ENCODE peak calls at places on chromosome 20, in nine cellular contexts. M is neuronal stem cell, E is HCT116, Y is sigmoid colon, V is lung, P is adrenal gland, G is neural progenitor cell, R is psoas muscle, T is thyroid gland. B is an unnamed sample.

GRCh38 chr20:371755-372542 is 8.6 kb upstream of the TRIB3 start:
- DNase-seq in P (peak; percentile 74), G (no peak), V (peak; percentile 92), R (peak; percentile 90), E (peak; percentile 83), Y (peak; percentile 77), M (no peak), T (peak; percentile 85), B (no peak)

GRCh38 chr20:61546641-61547040 is 294.6 kb downstream of the CDH4 start:
- DNase-seq in R (no peak), E (no peak), P (no peak), T (no peak), Y (no peak), V (no peak), M (no peak), G (no peak), B (no peak)

GRCh38 chr20:6709865-6710595 is 57.5 kb upstream of the BMP2 start:
- DNase-seq in T (no peak), E (no peak), M (no peak), P (no peak), V (no peak), R (no peak), G (no peak), Y (no peak), B (no peak)

GRCh38 chr20:58640446-58640845 is 10.6 kb upstream of the STX16 start:
- DNase-seq in M (no peak), T (no peak), G (no peak), P (no peak), R (no peak), Y (peak; percentile 34), E (no peak), V (no peak), B (no peak)

GRCh38 chr20:18272451-18272850 is 15.9 kb upstream of the ZNF133 start:
- DNase-seq in E (no peak), V (no peak), M (no peak), R (peak; percentile 69), Y (no peak), G (no peak), T (no peak), P (peak; percentile 56), B (no peak)

GRCh38 chr20:18734525-18735189 is 78.9 kb upstream of the SCP2D1 start:
- DNase-seq in Y (no peak), T (no peak), G (no peak), E (no peak), P (no peak), R (no peak), V (no peak), M (no peak), B (no peak)

GRCh38 chr20:54119744-54120143 is 49.4 kb upstream of the BCAS1 start:
- DNase-seq in R (no peak), T (no peak), P (no peak), Y (no peak), M (no peak), V (no peak), E (no peak), G (no peak), B (no peak)

GRCh38 chr20:51860015-51860882 is 57.9 kb upstream of the SALL4 start:
- DNase-seq in G (no peak), M (no peak), E (no peak), V (no peak), P (no peak), Y (no peak), T (no peak), R (no peak), B (no peak)

GRCh38 chr20:14711681-14712080 is 374.3 kb upstream of the FLRT3 start:
- DNase-seq in P (no peak), T (no peak), M (no peak), R (no peak), V (no peak), Y (no peak), E (no peak), G (peak; percentile 65), B (no peak)

GRCh38 chr20:63692436-63693078 is 3.9 kb upstream of the TNFRSF6B start:
- DNase-seq in P (peak; percentile 23), E (no peak), G (no peak), V (no peak), T (no peak), Y (peak; percentile 73), R (peak; percentile 60), M (no peak), B (no peak)

GRCh38 chr20:63133481-63134091 is 82.3 kb downstream of the YTHDF1 start:
- DNase-seq in V (no peak), P (no peak), G (no peak), M (no peak), T (no peak), E (no peak), Y (peak; percentile 46), R (peak; percentile 23), B (no peak)

GRCh38 chr20:54137115-54137514 is 36.7 kb downstream of the CYP24A1 start:
- DNase-seq in G (no peak), Y (no peak), V (no peak), T (no peak), E (no peak), P (no peak), R (no peak), M (no peak), B (no peak)

GRCh38 chr20:42219005-42219404 is 600.8 kb upstream of the CHD6 start:
- DNase-seq in R (no peak), Y (no peak), P (no peak), T (no peak), M (no peak), V (no peak), E (no peak), G (no peak), B (no peak)

GRCh38 chr20:44418069-44418905 is 57.4 kb upstream of the TTPAL start:
- DNase-seq in Y (no peak), R (no peak), T (no peak), G (no peak), E (no peak), M (no peak), P (no peak), V (no peak), B (no peak)

GRCh38 chr20:50309280-50309763 is 118.7 kb downstream of the CEBPB start:
- DNase-seq in R (no peak), V (no peak), G (no peak), Y (no peak), T (no peak), M (no peak), E (no peak), P (no peak), B (no peak)

GRCh38 chr20:50919567-50919966 is 11.7 kb downstream of the ADNP start:
- DNase-seq in Y (peak; percentile 79), M (no peak), V (peak; percentile 62), E (no peak), T (peak; percentile 41), G (no peak), P (peak; percentile 36), R (peak; percentile 74), B (no peak)

GRCh38 chr20:11158589-11158988 is 484.8 kb upstream of the JAG1 start:
- DNase-seq in G (no peak), V (no peak), P (no peak), Y (no peak), R (no peak), T (no peak), E (no peak), M (no peak), B (no peak)

GRCh38 chr20:51399138-51399890 is 143.2 kb downstream of the NFATC2 start:
- DNase-seq in M (no peak), G (no peak), E (no peak), Y (no peak), V (no peak), P (no peak), R (no peak), T (no peak), B (no peak)

GRCh38 chr20:49179368-49180277 is 8.5 kb downstream of the STAU1 start:
- DNase-seq in G (no peak), P (no peak), M (no peak), V (no peak), E (no peak), T (no peak), R (no peak), Y (no peak), B (no peak)

GRCh38 chr20:37990571-37991151 is 42.6 kb downstream of the TTI1 start:
- DNase-seq in Y (no peak), P (no peak), E (no peak), T (peak; percentile 27), G (no peak), M (no peak), V (peak; percentile 73), R (peak; percentile 82), B (peak; percentile 17)
- H3K27ac ChIP-seq in Y (peak overlapping the region; percentile 63), P (no peak overlapping the region), E (no peak overlapping the region), T (peak overlapping the region; percentile 94), G (no peak overlapping the region), M (no peak overlapping the region), V (peak overlapping the region; percentile 12), R (peak overlapping the region; percentile 91), B (peak overlapping the region; percentile 12)

DNA sequence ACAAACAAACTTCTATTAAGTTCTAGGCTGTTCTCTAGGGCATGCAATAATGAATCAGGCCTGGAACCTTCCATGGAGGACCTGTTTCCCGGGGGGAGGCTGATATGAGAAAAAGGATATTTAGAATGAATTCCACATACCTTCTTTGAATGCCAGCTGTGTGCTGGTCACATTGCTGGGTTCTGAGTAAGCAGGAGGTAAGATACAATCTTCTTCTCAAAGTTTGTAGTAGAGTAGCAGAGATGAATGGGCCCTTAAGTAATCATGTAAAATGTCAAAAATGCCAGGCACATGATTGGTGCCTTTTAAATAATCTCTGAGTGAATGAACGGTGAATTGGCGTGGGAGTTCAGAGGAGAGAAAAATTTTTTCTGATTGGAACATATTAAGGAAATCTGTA is 47.4 kb downstream of the TGM2 start:
- DNase-seq in E (no peak), V (no peak), Y (no peak), M (no peak), P (no peak), T (no peak), G (no peak), R (no peak), B (no peak)
- H3K4me3 ChIP-seq in E (no peak overlapping the region), V (no peak overlapping the region), Y (no peak overlapping the region), M (no peak overlapping the region), P (no peak overlapping the region), T (no peak overlapping the region), G (no peak overlapping the region), R (no peak overlapping the region), B (no peak overlapping the region)

DNA sequence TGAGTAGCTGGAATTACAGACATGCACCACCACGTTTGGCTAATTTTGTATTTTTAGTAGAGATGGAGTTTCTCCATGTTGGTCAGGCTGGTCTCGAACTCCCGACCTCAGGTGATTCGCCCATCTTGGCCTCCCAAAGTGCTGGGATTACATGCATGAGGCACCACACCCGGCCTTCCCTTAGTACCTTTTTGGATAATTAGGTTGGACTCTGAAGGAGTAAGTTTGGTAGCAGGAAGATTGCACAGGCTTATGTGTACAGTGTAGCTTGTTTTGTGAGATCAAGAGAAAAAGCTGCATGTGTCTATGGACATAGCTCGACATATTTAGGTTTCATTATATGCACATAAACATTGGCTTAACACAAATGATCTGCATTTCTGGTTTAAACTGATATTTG is 116.8 kb downstream of the NCOA3 start:
- DNase-seq in T (no peak), P (no peak), E (no peak), R (no peak), V (no peak), M (no peak), Y (no peak), G (no peak), B (no peak)
- H3K27ac ChIP-seq in T (no peak overlapping the region), P (no peak overlapping the region), E (no peak overlapping the region), R (no peak overlapping the region), V (no peak overlapping the region), M (no peak overlapping the region), Y (no peak overlapping the region), G (no peak overlapping the region), B (no peak overlapping the region)

DNA sequence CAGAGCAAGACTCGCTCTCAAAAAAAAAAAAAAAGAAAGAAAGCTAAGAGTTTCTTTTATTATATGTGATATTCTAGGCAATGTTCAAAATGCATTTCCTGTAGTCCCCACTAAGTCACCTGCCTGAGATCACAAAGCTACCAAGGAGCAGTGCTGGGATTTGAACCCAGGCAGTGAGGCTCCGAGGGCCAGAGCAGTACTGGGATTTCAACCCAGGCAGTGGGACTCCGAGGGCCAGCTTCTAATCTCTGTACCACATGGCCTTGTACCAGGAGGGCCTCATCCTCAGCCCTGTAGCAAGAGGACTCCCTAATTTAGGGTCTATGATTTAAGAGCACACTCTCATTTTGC is 39.7 kb downstream of the ZMYND8 start:
- DNase-seq in Y (no peak), V (no peak), R (no peak), G (no peak), E (no peak), M (no peak), P (no peak), T (no peak), B (no peak)
- H3K4me3 ChIP-seq in Y (no peak overlapping the region), V (no peak overlapping the region), R (peak overlapping the region; percentile 3), G (no peak overlapping the region), E (peak overlapping the region; percentile 28), M (no peak overlapping the region), P (no peak overlapping the region), T (no peak overlapping the region), B (no peak overlapping the region)

B was measured in effector memory CD4-positive, alpha-beta T cell.